ENCODE peak calls at places on chromosomes 12 and 14, in five cellular contexts. Z, S, U, J and D are unnamed samples.

GRCh38 chr12:59811991-59812390 is 216.2 kb downstream of the SLC16A7 start:
- DNase-seq in Z (no peak), S (no peak), U (no peak), J (no peak), D (no peak)

GRCh38 chr12:111757361-111758119 is 9.2 kb upstream of the ALDH2 start:
- DNase-seq in Z (no peak), S (no peak), U (no peak), J (peak), D (no peak)

GRCh38 chr14:92635031-92635430 is 113.4 kb downstream of the LGMN start:
- DNase-seq in Z (peak), S (no peak), U (no peak), J (no peak), D (no peak)

GRCh38 chr12:97756066-97756701 is 293.6 kb downstream of the RMST start:
- DNase-seq in Z (no peak), S (no peak), U (no peak), J (no peak), D (no peak)

GRCh38 chr14:99157246-99157645 is 114.8 kb downstream of the BCL11B start:
- DNase-seq in Z (no peak), S (no peak), U (no peak), J (no peak), D (no peak)

GRCh38 chr12:57694459-57695019 is 607 bp downstream of the OS9 start:
- DNase-seq in Z (no peak), S (no peak), U (no peak), J (no peak), D (no peak)

GRCh38 chr14:78836777-78837176 is 666.6 kb downstream of the NRXN3 start:
- DNase-seq in Z (peak), S (peak), U (no peak), J (peak), D (peak)

GRCh38 chr12:8823565-8824300 is 1.3 kb downstream of the A2ML1 start:
- DNase-seq in Z (no peak), S (peak), U (no peak), J (peak), D (no peak)

GRCh38 chr14:92728781-92729364 is 19.6 kb downstream of the LGMN start:
- DNase-seq in Z (no peak), S (no peak), U (no peak), J (no peak), D (no peak)

GRCh38 chr12:76586764-76587395 is 27.3 kb upstream of the OSBPL8 start:
- DNase-seq in Z (peak), S (peak), U (no peak), J (peak), D (no peak)

GRCh38 chr14:73055251-73055650 is 3.1 kb upstream of the RBM25 start:
- DNase-seq in Z (no peak), S (no peak), U (no peak), J (no peak), D (no peak)

GRCh38 chr12:53343978-53344377 is 7.8 kb upstream of the SP7 start:
- DNase-seq in Z (no peak), S (no peak), U (no peak), J (peak), D (no peak)

GRCh38 chr12:31370645-31371620 is 45.0 kb upstream of the SINHCAF start:
- DNase-seq in Z (no peak), S (no peak), U (no peak), J (no peak), D (no peak)

GRCh38 chr12:46209165-46209564 is 59.7 kb downstream of the SLC38A1 start:
- DNase-seq in Z (no peak), S (no peak), U (no peak), J (no peak), D (peak)

GRCh38 chr14:95227279-95227860 is 70.0 kb upstream of the DICER1 start:
- DNase-seq in Z (peak), S (no peak), U (no peak), J (no peak), D (no peak)

GRCh38 chr12:116544656-116545055 is 14.5 kb upstream of the MAP1LC3B2 start:
- DNase-seq in Z (no peak), S (peak), U (no peak), J (no peak), D (no peak)

GRCh38 chr14:101962503-101962874 is 1.9 kb upstream of the DYNC1H1 start:
- DNase-seq in Z (peak), S (no peak), U (no peak), J (no peak), D (peak)

GRCh38 chr14:100263141-100263540 is 24.2 kb downstream of the YY1 start:
- DNase-seq in Z (no peak), S (no peak), U (no peak), J (no peak), D (no peak)

GRCh38 chr12:125983094-125983783 is 918.0 kb downstream of the AACS start:
- DNase-seq in Z (peak), S (peak), U (no peak), J (no peak), D (no peak)

GRCh38 chr12:101616027-101616494 is 21.3 kb downstream of the MYBPC1 start:
- DNase-seq in Z (no peak), S (peak), U (no peak), J (peak), D (no peak)

GRCh38 chr12:24852420-24852819 is 96.5 kb downstream of the BCAT1 start:
- DNase-seq in Z (no peak), S (no peak), U (no peak), J (peak), D (no peak)

GRCh38 chr12:104707179-104707578 is 250.4 kb downstream of the CHST11 start:
- DNase-seq in Z (no peak), S (no peak), U (no peak), J (no peak), D (no peak)

GRCh38 chr14:29681308-29681707 is 246.3 kb downstream of the PRKD1 start:
- DNase-seq in Z (no peak), S (no peak), U (no peak), J (no peak), D (no peak)

GRCh38 chr12:13835657-13836056 is 145.7 kb downstream of the GRIN2B start:
- DNase-seq in Z (no peak), S (no peak), U (no peak), J (no peak), D (no peak)

GRCh38 chr12:84976133-84976532 is 59.9 kb downstream of the TSPAN19 start:
- DNase-seq in Z (no peak), S (no peak), U (no peak), J (no peak), D (no peak)

GRCh38 chr12:121753844-121754264 is 39.6 kb downstream of the RHOF start:
- DNase-seq in Z (no peak), S (no peak), U (no peak), J (no peak), D (no peak)

GRCh38 chr12:114944736-114945135 is 260.8 kb upstream of the TBX3 start:
- DNase-seq in Z (no peak), S (no peak), U (no peak), J (no peak), D (no peak)

GRCh38 chr14:105176513-105176912 is 4.6 kb downstream of the NUDT14 start:
- DNase-seq in Z (no peak), S (no peak), U (no peak), J (no peak), D (no peak)

GRCh38 chr14:44963775-44964380 is 1.9 kb downstream of the TOGARAM1 start:
- DNase-seq in Z (peak), S (no peak), U (no peak), J (peak), D (no peak)

GRCh38 chr14:76464856-76465255 is 88.9 kb downstream of the ESRRB start:
- DNase-seq in Z (no peak), S (no peak), U (no peak), J (no peak), D (no peak)

GRCh38 chr14:83300454-83301064 is 1766.9 kb upstream of the SEL1L start:
- DNase-seq in Z (no peak), S (no peak), U (no peak), J (peak), D (no peak)

DNA sequence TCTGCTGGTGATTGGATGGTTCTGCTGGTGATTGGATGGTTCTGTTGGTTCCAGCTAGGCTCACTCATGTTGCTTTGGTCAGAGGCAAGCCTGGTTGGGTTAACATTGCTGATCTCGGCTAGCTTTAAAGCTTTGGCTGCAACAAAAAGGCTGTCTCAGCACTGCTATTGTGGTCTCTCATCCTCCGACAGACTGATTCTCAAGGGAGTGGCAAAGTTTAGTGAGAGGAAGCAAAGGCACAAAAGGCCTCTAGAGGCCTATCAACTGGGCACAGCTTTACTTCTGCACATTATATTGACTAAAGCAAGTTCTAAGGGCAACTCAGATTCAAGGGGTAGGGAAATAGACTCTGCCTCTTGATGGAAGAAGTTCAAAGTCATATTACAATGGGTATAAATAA is 84.7 kb upstream of the LGR5 start:
- DNase-seq in Z (no peak), S (no peak), U (no peak), J (no peak), D (no peak)
- TF ChIP-seq CTCF in Z (no peak), S (no peak), U (no peak), J (no peak), D (no peak)

GRCh38 chr12:132373967-132374820 is 44.8 kb upstream of the GALNT9 start:
- DNase-seq in Z (no peak), S (no peak), U (no peak), J (no peak), D (no peak)
- TF ChIP-seq CTCF in Z (no peak), S (peak), U (no peak), J (no peak), D (no peak)

GRCh38 chr12:65608319-65608916 is 215.9 kb upstream of the HMGA2 start:
- DNase-seq in Z (no peak), S (no peak), U (no peak), J (no peak), D (no peak)

GRCh38 chr12:65607271-65607880 is 216.9 kb upstream of the HMGA2 start:
- DNase-seq in Z (no peak), S (no peak), U (no peak), J (no peak), D (no peak)

GRCh38 chr12:65611396-65611795 is 212.9 kb upstream of the HMGA2 start:
- DNase-seq in Z (no peak), S (no peak), U (no peak), J (no peak), D (no peak)

GRCh38 chr12:65612440-65612839 is 211.8 kb upstream of the HMGA2 start:
- DNase-seq in Z (no peak), S (no peak), U (no peak), J (no peak), D (no peak)

DNA sequence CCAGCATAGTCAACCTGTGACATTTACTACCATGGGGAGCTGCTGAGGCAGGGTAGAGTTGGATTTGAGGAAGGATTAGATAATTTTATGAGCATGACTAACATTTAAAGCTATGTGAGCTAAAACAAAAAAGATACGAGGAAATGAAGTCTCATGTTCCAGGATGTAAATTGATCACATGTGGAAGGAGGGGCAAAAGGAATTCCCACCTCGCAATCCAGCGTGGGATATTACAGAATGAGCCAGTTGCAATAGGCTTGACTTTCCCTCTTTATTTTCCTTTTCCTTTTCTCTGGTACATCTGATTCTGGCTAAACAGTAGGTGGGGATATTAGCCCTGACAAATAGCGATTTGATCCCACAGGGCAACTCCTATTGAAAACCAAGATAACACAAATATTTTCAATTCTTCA is 214.9 kb upstream of the HMGA2 start:
- DNase-seq in Z (no peak), S (no peak), U (no peak), J (no peak), D (peak)
- TF ChIP-seq CTCF in Z (no peak), S (no peak), U (no peak), J (no peak), D (peak)

GRCh38 chr12:12507121-12507520 is 55.5 kb downstream of the DUSP16 start:
- DNase-seq in Z (no peak), S (no peak), U (no peak), J (no peak), D (no peak)
- TF ChIP-seq CTCF in Z (no peak), S (no peak), U (no peak), J (no peak), D (no peak)

DNA sequence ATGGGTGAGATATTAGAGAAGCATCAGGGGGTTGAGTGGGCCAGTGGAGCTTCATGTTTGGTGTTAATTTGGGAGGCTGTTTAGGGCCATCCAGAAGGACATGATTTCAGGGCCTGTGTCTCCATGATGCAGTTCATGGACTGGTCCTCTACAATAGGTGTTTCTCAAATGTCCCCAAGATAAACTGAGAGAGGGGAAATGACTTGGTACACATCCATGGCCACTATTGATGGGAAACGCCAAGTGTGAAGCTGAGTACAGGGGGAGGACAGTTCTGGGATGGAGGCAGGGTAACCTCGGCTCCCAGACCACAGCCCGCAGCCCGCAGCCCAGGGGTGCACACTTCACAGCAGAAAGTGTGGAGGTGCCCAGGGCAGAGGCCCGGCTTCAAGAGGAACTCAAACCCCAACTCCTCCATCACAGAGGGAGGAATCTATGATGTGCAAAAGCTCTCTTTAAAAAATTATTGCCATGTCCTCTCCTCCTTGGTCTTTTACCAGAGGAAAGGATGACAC is 33.3 kb downstream of the CACNA2D4 start:
- DNase-seq in Z (no peak), S (no peak), U (no peak), J (no peak), D (no peak)
- TF ChIP-seq CTCF in Z (no peak), S (no peak), U (no peak), J (no peak), D (no peak)

GRCh38 chr12:44464180-44464579 is 411.9 kb downstream of the NELL2 start:
- DNase-seq in Z (no peak), S (no peak), U (no peak), J (no peak), D (no peak)

GRCh38 chr12:44465139-44465538 is 411.0 kb downstream of the NELL2 start:
- DNase-seq in Z (no peak), S (no peak), U (no peak), J (no peak), D (no peak)

GRCh38 chr12:44459569-44459968 is 416.5 kb downstream of the NELL2 start:
- DNase-seq in Z (no peak), S (no peak), U (no peak), J (no peak), D (no peak)

GRCh38 chr12:44457465-44457864 is 418.6 kb downstream of the NELL2 start:
- DNase-seq in Z (no peak), S (no peak), U (no peak), J (no peak), D (no peak)

DNA sequence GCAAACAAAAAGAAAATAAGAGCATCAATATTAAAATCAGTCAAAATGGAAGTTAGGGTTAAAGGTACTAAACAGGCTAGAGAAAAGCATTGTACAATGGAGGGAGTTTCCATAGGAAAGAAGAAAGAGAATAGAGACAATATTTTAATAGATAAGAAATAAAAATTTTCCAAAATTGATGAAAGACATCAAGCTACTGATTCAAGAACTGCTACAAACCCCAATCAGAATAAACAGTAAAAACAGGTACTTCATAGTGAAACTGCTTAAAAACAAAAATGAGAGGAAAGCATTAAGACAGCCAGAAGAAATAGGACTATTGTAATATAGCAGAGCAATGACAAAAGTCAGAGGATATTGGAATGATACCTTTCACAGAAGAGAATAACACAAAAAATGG is 413.4 kb downstream of the NELL2 start:
- DNase-seq in Z (no peak), S (no peak), U (no peak), J (no peak), D (no peak)
- TF ChIP-seq CTCF in Z (no peak), S (no peak), U (no peak), J (no peak), D (no peak)